ENCODE peak calls at places on chromosomes 4 and X, in nine cellular contexts. V, R, F, N, D, Y, G, O and X are unnamed samples.

GRCh38 chr4:174218127-174218790 is 65.2 kb downstream of the FBXO8 start:
- DNase-seq in V (peak), R (no peak), F (peak), N (peak), D (no peak), Y (peak), G (no peak), O (no peak), X (no peak)

GRCh38 chrX:68794486-68794885 is 34.3 kb upstream of the EFNB1 start:
- DNase-seq in V (no peak), R (no peak), F (no peak), N (no peak), D (no peak), Y (no peak), G (no peak), O (no peak), X (no peak)

GRCh38 chr4:1868293-1868692 is 2.9 kb upstream of the NSD2 start:
- DNase-seq in V (no peak), R (no peak), F (no peak), N (no peak), D (no peak), Y (no peak), G (no peak), O (no peak), X (no peak)

GRCh38 chr4:177478496-177478895 is 36.3 kb upstream of the AGA start:
- DNase-seq in V (no peak), R (no peak), F (no peak), N (no peak), D (no peak), Y (no peak), G (no peak), O (no peak), X (no peak)

GRCh38 chrX:56288607-56289006 is 56.5 kb downstream of the KLF8 start:
- DNase-seq in V (no peak), R (no peak), F (no peak), N (no peak), D (no peak), Y (no peak), G (no peak), O (no peak), X (no peak)

GRCh38 chrX:40145001-40145631 is 47.4 kb upstream of the BCOR start:
- DNase-seq in V (peak), R (peak), F (no peak), N (peak), D (no peak), Y (peak), G (no peak), O (no peak), X (no peak)

GRCh38 chr4:103996059-103996458 is 276.3 kb upstream of the TACR3 start:
- DNase-seq in V (no peak), R (no peak), F (peak), N (peak), D (no peak), Y (peak), G (no peak), O (no peak), X (no peak)

GRCh38 chr4:78938474-78938867 is 767 bp downstream of the PAQR3 start:
- DNase-seq in V (no peak), R (no peak), F (peak), N (no peak), D (no peak), Y (no peak), G (no peak), O (peak), X (no peak)

GRCh38 chrX:66634272-66634671 is 4.6 kb downstream of the EDA2R start:
- DNase-seq in V (no peak), R (no peak), F (no peak), N (no peak), D (no peak), Y (no peak), G (no peak), O (no peak), X (no peak)

GRCh38 chrX:114152130-114152529 is 431.8 kb upstream of the HTR2C start:
- DNase-seq in V (no peak), R (no peak), F (peak), N (no peak), D (peak), Y (no peak), G (no peak), O (no peak), X (no peak)

GRCh38 chr4:129282293-129282692 is 186.3 kb downstream of the C4orf33 start:
- DNase-seq in V (no peak), R (no peak), F (no peak), N (no peak), D (no peak), Y (no peak), G (no peak), O (no peak), X (no peak)

GRCh38 chrX:23505531-23506303 is 161.6 kb upstream of the PRDX4 start:
- DNase-seq in V (no peak), R (no peak), F (no peak), N (peak), D (no peak), Y (peak), G (no peak), O (no peak), X (no peak)

GRCh38 chr4:138919094-138919936 is 96.3 kb upstream of the NOCT start:
- DNase-seq in V (peak), R (peak), F (peak), N (peak), D (peak), Y (peak), G (peak), O (no peak), X (peak)
- H3K4me3 ChIP-seq in V (peak), R (no peak), F (peak), N (no peak), D (peak), Y (no peak), G (peak), O (no peak), X (no peak)

DNA sequence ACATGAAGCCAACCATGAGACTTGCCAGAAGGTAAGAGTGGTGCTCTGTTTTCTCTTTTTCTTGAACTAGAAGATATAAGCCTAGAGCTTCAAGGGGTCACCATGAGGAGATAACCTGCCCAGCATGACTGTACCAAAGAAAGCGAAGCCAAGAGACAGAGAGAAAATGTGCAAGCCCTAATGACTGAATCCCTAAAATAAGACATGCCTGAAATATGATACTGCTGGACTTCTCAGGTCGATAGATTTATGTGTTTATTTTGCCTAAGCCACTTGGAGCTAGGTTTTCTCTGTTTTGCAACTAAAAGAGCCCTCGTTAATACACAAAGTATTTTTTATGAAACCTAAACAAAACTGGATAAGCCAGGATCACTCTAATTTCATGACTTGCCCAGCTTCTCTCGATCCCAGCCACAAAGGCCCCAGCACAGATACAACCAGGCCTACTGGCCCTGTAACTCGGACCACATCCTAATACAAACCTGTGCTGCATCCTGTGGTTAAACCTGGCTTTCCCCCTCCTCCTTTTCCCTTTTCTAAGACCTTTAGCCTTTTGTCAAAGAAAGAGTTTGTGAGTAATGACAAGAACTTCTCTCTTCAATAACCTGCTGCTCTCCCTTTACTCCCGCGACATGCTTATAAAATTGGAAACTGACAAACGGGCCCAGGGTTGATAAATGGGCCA is 185.8 kb downstream of the APBB2 start:
- DNase-seq in V (no peak), R (no peak), F (no peak), N (no peak), D (peak), Y (no peak), G (no peak), O (no peak), X (no peak)
- H3K4me3 ChIP-seq in V (no peak), R (no peak), F (no peak), N (no peak), D (no peak), Y (no peak), G (no peak), O (no peak), X (no peak)

GRCh38 chrX:137550561-137551305 is 15.2 kb upstream of the ZIC3 start:
- DNase-seq in V (no peak), R (no peak), F (no peak), N (peak), D (no peak), Y (peak), G (no peak), O (no peak), X (no peak)
- H3K4me3 ChIP-seq in V (no peak), R (no peak), F (no peak), N (peak), D (peak), Y (peak), G (peak), O (no peak), X (no peak)

GRCh38 chrX:65009459-65009858 is 33.2 kb upstream of the ZC4H2 start:
- DNase-seq in V (no peak), R (no peak), F (no peak), N (no peak), D (no peak), Y (no peak), G (no peak), O (no peak), X (no peak)

GRCh38 chrX:65017464-65017863 is 41.2 kb upstream of the ZC4H2 start:
- DNase-seq in V (no peak), R (no peak), F (no peak), N (no peak), D (no peak), Y (no peak), G (no peak), O (no peak), X (no peak)

DNA sequence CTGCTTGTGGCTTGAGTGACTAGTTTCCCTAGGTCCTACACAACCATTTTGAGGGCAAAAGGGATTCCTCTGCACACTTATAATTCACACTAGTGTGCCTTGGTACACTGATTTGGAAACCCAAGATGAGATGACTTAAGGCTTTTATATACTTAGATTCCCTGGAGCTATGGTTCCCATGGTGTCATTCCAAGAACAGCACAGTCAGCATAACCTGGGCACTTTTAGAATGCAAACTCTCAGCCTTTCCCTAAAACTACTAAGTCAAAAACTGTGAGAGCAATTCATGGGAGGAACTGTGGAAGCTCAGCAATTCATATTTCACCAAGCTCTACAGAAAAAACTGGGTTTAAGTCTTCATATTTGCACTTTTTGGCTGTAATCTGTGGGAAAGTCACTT is 38.0 kb upstream of the ZC4H2 start:
- DNase-seq in V (no peak), R (no peak), F (no peak), N (no peak), D (no peak), Y (no peak), G (no peak), O (no peak), X (no peak)
- H3K4me3 ChIP-seq in V (no peak), R (no peak), F (no peak), N (no peak), D (no peak), Y (no peak), G (no peak), O (no peak), X (no peak)

DNA sequence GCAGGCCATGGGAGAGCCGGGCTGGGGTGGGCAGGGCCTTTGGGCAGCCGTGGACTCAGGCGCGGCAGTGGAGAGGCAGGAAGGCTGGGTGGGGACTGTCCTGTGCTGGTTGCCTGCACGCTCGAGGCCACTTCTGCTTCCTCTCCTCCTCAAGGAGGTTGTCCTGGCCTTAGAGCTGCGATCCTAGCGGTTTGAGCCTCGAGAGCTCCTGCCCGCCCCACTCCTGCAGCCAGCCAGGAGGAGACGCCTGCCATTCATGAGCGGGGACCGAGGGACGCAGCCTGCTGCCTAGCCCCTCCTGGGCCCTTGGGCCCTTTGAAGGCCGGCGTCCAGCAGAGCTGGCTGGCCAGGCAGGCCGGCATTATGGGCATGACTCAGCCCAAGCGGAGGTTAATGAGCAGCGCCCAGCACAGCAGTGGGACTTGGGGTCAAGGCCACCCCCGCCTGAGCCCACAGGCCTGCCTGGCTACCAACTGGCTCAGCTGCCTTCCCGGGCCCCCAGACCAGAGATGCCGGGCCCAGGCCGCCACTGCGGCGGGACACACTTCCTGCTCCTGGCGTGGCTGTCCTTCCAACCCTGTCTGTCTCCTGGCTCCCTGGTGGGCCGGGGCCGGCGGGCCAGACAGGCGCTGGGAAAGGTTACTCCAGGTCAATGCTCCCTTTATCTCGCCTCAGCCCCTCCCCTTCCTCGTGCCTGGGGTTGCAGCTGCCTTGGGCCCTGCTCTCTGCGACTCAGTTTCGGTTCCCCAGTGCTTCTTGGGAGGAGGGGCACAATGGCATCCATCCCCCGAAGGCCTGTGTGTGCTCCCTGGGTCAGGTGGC is 1.8 kb downstream of the ABCD1 start:
- DNase-seq in V (peak), R (no peak), F (peak), N (peak), D (no peak), Y (peak), G (peak), O (peak), X (no peak)
- H3K4me3 ChIP-seq in V (peak), R (no peak), F (peak), N (no peak), D (peak), Y (no peak), G (peak), O (peak), X (no peak)